ENCODE peak calls at places on chromosomes 11 and 22, in ten cellular contexts. D is stomach, C is endothelial cell of umbilical vein, W is suprapubic skin, G is uterus, F is heart left ventricle, O is IMR-90, T is breast epithelium, N is body of pancreas, K is adrenal gland. P is an unnamed sample.

GRCh38 chr22:38788417-38788816 is 5.5 kb downstream of the DNAL4 start:
- DNase-seq in C (peak; percentile 70), W (no peak), N (peak; percentile 68), F (peak; percentile 54), G (no peak), T (no peak), O (peak; percentile 96), D (peak; percentile 32), K (peak; percentile 88), P (no peak)

GRCh38 chr11:3835752-3836151 is 5.0 kb downstream of the RHOG start:
- DNase-seq in K (peak; percentile 20), O (no peak), F (peak; percentile 51), C (no peak), G (no peak), D (no peak), N (no peak), T (no peak), W (no peak), P (no peak)

GRCh38 chr11:120326845-120327281 is 1.8 kb downstream of the TLCD5 start:
- DNase-seq in D (no peak), K (no peak), G (no peak), N (no peak), C (no peak), F (no peak), O (peak; percentile 51), T (no peak), W (no peak), P (no peak)

GRCh38 chr22:24435861-24436351 is 8.5 kb downstream of the ADORA2A start:
- DNase-seq in F (no peak), G (no peak), W (peak; percentile 50), K (peak; percentile 45), C (no peak), D (no peak), O (peak; percentile 39), T (no peak), N (no peak), P (peak; percentile 46)

GRCh38 chr22:30882974-30883533 is 85.5 kb downstream of the MORC2 start:
- DNase-seq in G (no peak), K (no peak), F (no peak), O (no peak), N (no peak), W (no peak), C (no peak), T (no peak), D (no peak), P (peak; percentile 43)

GRCh38 chr11:79441159-79441875 is 487 bp upstream of the TENM4 start:
- DNase-seq in O (peak; percentile 58), W (no peak), N (no peak), G (peak; percentile 15), D (no peak), T (no peak), K (peak; percentile 4), C (no peak), F (no peak), P (no peak)

GRCh38 chr11:19673924-19674390 is 38.7 kb upstream of the NAV2 start:
- DNase-seq in G (peak; percentile 78), D (no peak), T (no peak), C (peak; percentile 23), F (peak; percentile 85), O (no peak), K (peak; percentile 11), W (peak; percentile 82), N (peak; percentile 19), P (no peak)

GRCh38 chr22:32676196-32676595 is 125.3 kb upstream of the TIMP3 start:
- DNase-seq in D (no peak), F (no peak), G (no peak), N (peak; percentile 28), C (no peak), K (no peak), W (no peak), O (no peak), T (peak; percentile 64), P (peak; percentile 84)

GRCh38 chr11:80297808-80298460 is 857.1 kb upstream of the TENM4 start:
- DNase-seq in D (no peak), G (no peak), N (no peak), O (peak; percentile 82), C (peak; percentile 43), F (no peak), T (no peak), W (no peak), K (no peak), P (no peak)

GRCh38 chr11:97847730-97848129 is 1173.0 kb upstream of the CNTN5 start:
- DNase-seq in D (no peak), O (no peak), T (no peak), G (no peak), W (no peak), C (no peak), N (no peak), F (no peak), K (no peak), P (no peak)

GRCh38 chr22:17672417-17672991 is 33.9 kb downstream of the BCL2L13 start:
- DNase-seq in G (no peak), C (no peak), K (no peak), W (no peak), T (no peak), F (no peak), N (no peak), O (peak; percentile 37), D (no peak), P (no peak)

GRCh38 chr11:2213384-2213842 is 41.8 kb upstream of the TH start:
- DNase-seq in O (no peak), F (peak; percentile 18), K (no peak), T (peak; percentile 48), W (no peak), C (no peak), N (no peak), G (peak; percentile 13), D (no peak), P (peak; percentile 43)

GRCh38 chr22:45580703-45581381 is 78.2 kb downstream of the FBLN1 start:
- DNase-seq in W (no peak), G (no peak), K (no peak), O (no peak), C (no peak), N (no peak), F (no peak), T (no peak), D (no peak), P (no peak)
- H3K27ac ChIP-seq in W (no peak overlapping the region), G (no peak overlapping the region), K (no peak overlapping the region), O (no peak overlapping the region), C (no peak overlapping the region), N (no peak overlapping the region), F (no peak overlapping the region), T (no peak overlapping the region), D (no peak overlapping the region), P (no peak overlapping the region)

GRCh38 chr11:64885367-64886286 is 7.2 kb upstream of the EHD1 start:
- DNase-seq in C (peak; percentile 46), K (peak; percentile 72), W (no peak), O (peak; percentile 94), N (no peak), G (no peak), D (no peak), F (no peak), T (no peak), P (no peak)
- TF ChIP-seq POLR2A in C (no peak), K (no peak), W (no peak), O (no peak), N (no peak), G (no peak), D (no peak), F (no peak), T (no peak), P (no peak)

GRCh38 chr11:117231637-117232021 is 244 bp downstream of the PCSK7 start:
- DNase-seq in T (no peak), O (no peak), G (no peak), F (no peak), W (no peak), D (no peak), K (no peak), N (no peak), C (peak; percentile 22), P (no peak)

GRCh38 chr11:117229931-117230285 is 2.0 kb downstream of the PCSK7 start:
- DNase-seq in D (no peak), C (no peak), K (no peak), O (no peak), W (no peak), N (no peak), F (no peak), T (no peak), G (no peak), P (no peak)

GRCh38 chr11:117230981-117231636 is 764 bp downstream of the PCSK7 start:
- DNase-seq in G (no peak), C (no peak), T (no peak), F (no peak), N (no peak), K (no peak), O (no peak), W (no peak), D (no peak), P (no peak)

GRCh38 chr11:117229411-117229810 is 2.5 kb downstream of the PCSK7 start:
- DNase-seq in O (no peak), D (no peak), N (no peak), F (no peak), C (no peak), K (no peak), G (no peak), W (no peak), T (no peak), P (no peak)

DNA sequence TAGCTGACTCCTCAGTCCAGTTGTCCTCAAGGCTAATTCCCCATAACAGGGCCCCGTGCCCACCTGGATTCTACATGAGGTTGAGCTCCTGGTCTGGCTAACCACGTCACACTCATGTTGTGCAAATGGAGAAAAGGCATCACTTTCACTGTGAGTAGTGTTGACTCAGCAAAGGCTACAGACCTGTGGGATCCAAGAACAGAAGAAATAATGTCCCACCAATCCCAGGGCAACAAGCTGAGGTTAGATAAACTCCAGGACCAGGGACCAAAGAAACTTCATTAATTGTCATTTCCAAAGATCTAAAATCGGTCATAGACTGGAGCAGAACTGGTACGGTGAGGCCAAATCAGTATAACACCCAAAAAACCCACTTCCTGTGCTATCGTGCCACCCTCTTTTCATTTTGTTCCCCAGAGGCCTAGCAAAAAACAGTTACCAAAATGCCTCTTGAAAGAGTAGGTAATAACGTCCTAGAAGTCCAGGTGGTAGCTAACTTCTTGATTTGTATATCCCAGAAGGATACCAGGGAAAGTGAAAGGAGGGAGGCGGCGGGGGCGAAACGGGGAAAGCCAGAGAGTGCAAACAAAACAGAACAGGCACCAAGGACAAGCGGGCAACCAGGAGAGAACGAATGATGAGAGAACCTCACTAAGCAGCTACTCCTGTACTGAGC is 1.4 kb downstream of the PCSK7 start:
- DNase-seq in K (no peak), F (no peak), O (peak; percentile 51), D (no peak), W (no peak), T (no peak), G (no peak), C (no peak), N (no peak), P (no peak)
- H3K27ac ChIP-seq in K (no peak overlapping the region), F (peak overlapping the region; percentile 97), O (no peak overlapping the region), D (peak overlapping the region; percentile 99), W (no peak overlapping the region), T (no peak overlapping the region), G (peak overlapping the region; percentile 92), C (no peak overlapping the region), N (no peak overlapping the region), P (no peak overlapping the region)

DNA sequence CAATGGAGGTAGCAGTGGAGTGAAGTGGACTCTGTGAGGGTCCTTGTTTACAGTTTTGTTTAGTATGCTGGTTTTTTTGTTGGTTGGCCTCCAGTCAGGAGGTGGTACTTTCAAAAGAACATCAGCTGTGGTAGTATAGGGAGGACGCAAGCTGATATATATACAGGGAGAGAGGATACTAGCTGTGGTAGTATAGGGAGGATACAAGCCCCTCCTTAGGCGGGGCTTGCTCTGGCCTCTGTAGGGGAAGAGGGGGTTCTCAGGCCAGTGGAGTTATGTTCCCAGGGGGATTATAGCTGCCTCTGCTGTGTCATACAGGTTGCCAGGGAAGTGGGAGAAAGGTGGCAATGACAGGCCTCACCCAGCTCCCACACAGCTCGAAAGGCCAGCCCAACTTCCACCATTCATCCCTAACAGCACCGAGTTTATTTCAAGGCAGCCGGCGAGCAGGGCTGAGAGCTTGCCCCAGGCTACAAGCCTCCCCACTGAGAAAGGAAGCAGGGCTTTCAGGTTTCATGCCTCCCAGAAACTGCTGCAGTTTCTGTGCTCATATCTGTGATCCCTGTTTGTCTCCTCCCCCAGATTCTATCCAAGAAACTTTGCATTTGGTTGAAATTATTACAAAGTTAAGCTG is 10.4 kb downstream of the OR52E6 start:
- DNase-seq in D (no peak), C (no peak), T (no peak), F (no peak), W (no peak), O (no peak), G (no peak), K (no peak), N (no peak), P (no peak)
- TF ChIP-seq POLR2A in D (no peak), C (no peak), T (no peak), F (no peak), W (no peak), O (no peak), G (no peak), K (no peak), N (no peak), P (no peak)